ENCODE peak calls at places on chromosome 13, in eight cellular contexts. I is stimulated activated CD4-positive, alpha-beta T cell treated with anti-CD3 and anti-CD28 coated beads, Interleukin-1b, Interleukin-23, amount 100 ng/mL, for 24 hours; U is stimulated activated naive CD8-positive, alpha-beta T cell treated with anti-CD3 and anti-CD28 coated beads, Interleukin-15, amount 100 ng/mL, for 72 hours; Q is nephron progenitor cell; Z is fibroblast of lung; F is hippocampal formation; C is HuH-7; L is LoVo. K is an unnamed sample.

GRCh38 chr13:26523007-26523406 is 34.5 kb upstream of the WASF3 start:
- DNase-seq in I (no peak), U (no peak), Q (no peak), Z (no peak), F (no peak), C (no peak), L (no peak), K (no peak)

GRCh38 chr13:90293793-90294361 is 1053.6 kb upstream of the MIR17HG start:
- DNase-seq in I (no peak), U (no peak), Q (no peak), Z (peak), F (no peak), C (no peak), L (no peak), K (no peak)

GRCh38 chr13:25803626-25804025 is 248.2 kb downstream of the SHISA2 start:
- DNase-seq in I (no peak), U (no peak), Q (no peak), Z (no peak), F (no peak), C (no peak), L (no peak), K (no peak)

GRCh38 chr13:36436811-36437210 is 4.5 kb downstream of the CCNA1 start:
- DNase-seq in I (no peak), U (no peak), Q (no peak), Z (no peak), F (no peak), C (no peak), L (no peak), K (no peak)

GRCh38 chr13:113890758-113891480 is 27.0 kb upstream of the GAS6 start:
- DNase-seq in I (no peak), U (no peak), Q (no peak), Z (no peak), F (no peak), C (no peak), L (no peak), K (no peak)

GRCh38 chr13:51647067-51647466 is 62.8 kb downstream of the WDFY2 start:
- DNase-seq in I (no peak), U (no peak), Q (no peak), Z (no peak), F (no peak), C (no peak), L (no peak), K (no peak)

GRCh38 chr13:43428545-43429287 is 358.1 kb downstream of the ENOX1 start:
- DNase-seq in I (no peak), U (no peak), Q (no peak), Z (no peak), F (no peak), C (no peak), L (no peak), K (no peak)

GRCh38 chr13:65603160-65603559 is 1627.0 kb downstream of the PCDH9 start:
- DNase-seq in I (no peak), U (no peak), Q (no peak), Z (no peak), F (no peak), C (no peak), L (no peak), K (no peak)

GRCh38 chr13:33794576-33794975 is 23.4 kb upstream of the RFC3 start:
- DNase-seq in I (no peak), U (no peak), Q (no peak), Z (peak), F (no peak), C (no peak), L (no peak), K (no peak)

GRCh38 chr13:28679628-28680027 is 20.7 kb downstream of the POMP start:
- DNase-seq in I (no peak), U (no peak), Q (no peak), Z (peak), F (no peak), C (peak), L (no peak), K (no peak)

GRCh38 chr13:110376120-110376519 is 69.0 kb downstream of the COL4A2 start:
- DNase-seq in I (no peak), U (no peak), Q (no peak), Z (peak), F (no peak), C (no peak), L (no peak), K (no peak)

GRCh38 chr13:95535243-95535642 is 17.3 kb upstream of the CLDN10 start:
- DNase-seq in I (no peak), U (no peak), Q (no peak), Z (peak), F (no peak), C (no peak), L (peak), K (no peak)

GRCh38 chr13:23915308-23915707 is 18.0 kb upstream of the C1QTNF9B start:
- DNase-seq in I (no peak), U (no peak), Q (no peak), Z (no peak), F (no peak), C (no peak), L (no peak), K (no peak)

GRCh38 chr13:89966524-89966923 is 1381.0 kb upstream of the MIR17HG start:
- DNase-seq in I (no peak), U (no peak), Q (peak), Z (no peak), F (no peak), C (no peak), L (no peak), K (no peak)

GRCh38 chr13:112684444-112684843 is 5.4 kb upstream of the ATP11A start:
- DNase-seq in I (no peak), U (no peak), Q (no peak), Z (no peak), F (no peak), C (no peak), L (no peak), K (no peak)

GRCh38 chr13:52173373-52173772 is 14.0 kb upstream of the NEK3 start:
- DNase-seq in I (no peak), U (no peak), Q (no peak), Z (no peak), F (no peak), C (no peak), L (no peak), K (no peak)

GRCh38 chr13:112923962-112924361 is 45.1 kb upstream of the MCF2L start:
- DNase-seq in I (no peak), U (no peak), Q (no peak), Z (no peak), F (no peak), C (no peak), L (no peak), K (no peak)

GRCh38 chr13:82878536-82878935 is 1003.7 kb downstream of the SLITRK1 start:
- DNase-seq in I (no peak), U (no peak), Q (no peak), Z (peak), F (no peak), C (no peak), L (no peak), K (no peak)

GRCh38 chr13:94332360-94333040 is 147.0 kb downstream of the DCT start:
- DNase-seq in I (no peak), U (no peak), Q (no peak), Z (no peak), F (no peak), C (no peak), L (no peak), K (no peak)

GRCh38 chr13:41179593-41180250 is 14.6 kb downstream of the KBTBD7 start:
- DNase-seq in I (no peak), U (no peak), Q (no peak), Z (peak), F (no peak), C (no peak), L (no peak), K (no peak)

GRCh38 chr13:27971236-27971645 is 2.1 kb upstream of the CDX2 start:
- DNase-seq in I (no peak), U (no peak), Q (peak), Z (no peak), F (no peak), C (no peak), L (no peak), K (no peak)

GRCh38 chr13:107251321-107251720 is 683.4 kb upstream of the ARGLU1 start:
- DNase-seq in I (no peak), U (no peak), Q (no peak), Z (peak), F (no peak), C (no peak), L (no peak), K (no peak)

GRCh38 chr13:71359641-71360040 is 507.4 kb downstream of the DACH1 start:
- DNase-seq in I (no peak), U (no peak), Q (no peak), Z (no peak), F (no peak), C (no peak), L (no peak), K (no peak)

GRCh38 chr13:33349996-33350826 is 64.7 kb upstream of the STARD13 start:
- DNase-seq in I (no peak), U (no peak), Q (peak), Z (peak), F (no peak), C (no peak), L (peak), K (no peak)

GRCh38 chr13:26529441-26529840 is 28.0 kb upstream of the WASF3 start:
- DNase-seq in I (no peak), U (peak), Q (peak), Z (peak), F (peak), C (peak), L (peak), K (no peak)

GRCh38 chr13:46668302-46668720 is 115.3 kb downstream of the LRCH1 start:
- DNase-seq in I (no peak), U (no peak), Q (no peak), Z (peak), F (peak), C (no peak), L (no peak), K (no peak)

GRCh38 chr13:54989418-54989817 is 1960.8 kb downstream of the OLFM4 start:
- DNase-seq in I (no peak), U (no peak), Q (no peak), Z (no peak), F (no peak), C (peak), L (no peak), K (no peak)

GRCh38 chr13:76833465-76833864 is 52.7 kb downstream of the KCTD12 start:
- DNase-seq in I (no peak), U (no peak), Q (no peak), Z (no peak), F (no peak), C (no peak), L (no peak), K (no peak)

GRCh38 chr13:62119739-62120700 is 704.4 kb upstream of the PCDH20 start:
- DNase-seq in I (no peak), U (no peak), Q (no peak), Z (peak), F (no peak), C (no peak), L (peak), K (no peak)